ENCODE peak calls at places on chromosomes 2 and 18, in five cellular contexts. W is HS-27A, H is kidney, T is NCI-H774, S is non-pigmented ciliary epithelial cell. E is an unnamed sample.

GRCh38 chr2:216474925-216475670 is 23.5 kb upstream of the RPL37A start:
- DNase-seq in W (no peak), S (no peak), T (no peak), H (peak; percentile 68), E (no peak)

GRCh38 chr18:66124394-66124793 is 373.6 kb downstream of the CDH7 start:
- DNase-seq in W (no peak), T (no peak), S (no peak), H (no peak), E (no peak)

GRCh38 chr2:138724765-138725459 is 55.3 kb downstream of the NXPH2 start:
- DNase-seq in S (no peak), W (no peak), H (no peak), T (no peak), E (no peak)

GRCh38 chr2:73112026-73112912 is 479 bp downstream of the RAB11FIP5 start:
- DNase-seq in W (no peak), T (peak; percentile 19), H (no peak), S (no peak), E (no peak)

GRCh38 chr18:42156266-42156665 is 201.2 kb downstream of the PIK3C3 start:
- DNase-seq in T (no peak), S (no peak), W (no peak), H (no peak), E (no peak)

GRCh38 chr18:48767090-48767670 is 183.6 kb downstream of the SMAD7 start:
- DNase-seq in T (no peak), S (no peak), W (no peak), H (peak; percentile 28), E (no peak)

GRCh38 chr2:120494446-120494845 is 148.5 kb downstream of the INHBB start:
- DNase-seq in S (no peak), W (no peak), T (no peak), H (no peak), E (no peak)

GRCh38 chr2:149049142-149049541 is 10.6 kb downstream of the LYPD6B start:
- DNase-seq in T (no peak), S (peak; percentile 22), W (no peak), H (no peak), E (no peak)

GRCh38 chr2:146241023-146241422 is 1603.8 kb upstream of the ACVR2A start:
- DNase-seq in T (no peak), W (no peak), H (no peak), S (no peak), E (no peak)

GRCh38 chr2:37857485-37858196 is 67.4 kb upstream of the RMDN2 start:
- DNase-seq in W (no peak), S (no peak), T (no peak), H (no peak), E (peak; percentile 28)

GRCh38 chr2:200609027-200609614 is 23.3 kb downstream of the AOX1 start:
- DNase-seq in S (peak; percentile 72), T (no peak), H (no peak), W (peak; percentile 94), E (no peak)

GRCh38 chr18:54647176-54647575 is 56.1 kb downstream of the DYNAP start:
- DNase-seq in W (no peak), H (no peak), T (no peak), S (peak; percentile 2), E (no peak)

GRCh38 chr2:73944714-73945113 is 18.0 kb downstream of the DGUOK start:
- DNase-seq in T (no peak), H (no peak), S (no peak), W (no peak), E (no peak)

GRCh38 chr18:58578321-58578720 is 50.6 kb downstream of the ALPK2 start:
- DNase-seq in S (no peak), W (no peak), T (no peak), H (no peak), E (no peak)